ENCODE peak calls at places on chromosomes 12 and 14, in nine cellular contexts. K is NCI-H2081; M is coronary artery; E is astrocyte of the cerebellum; W is cardiac muscle cell; N is A172; F is NCI-H510A; Z is GM19239; U is effector memory CD8-positive, alpha-beta T cell. A is an unnamed sample.

GRCh38 chr12:106980944-106981343 is 6.0 kb downstream of the MTERF2 start:
- DNase-seq in N (no peak), F (no peak), Z (no peak), U (no peak), E (no peak), W (peak; percentile 40), M (no peak), K (no peak), A (no peak)

GRCh38 chr12:62581288-62582064 is 114.8 kb downstream of the MON2 start:
- DNase-seq in K (peak; percentile 37), E (peak; percentile 55), M (no peak), Z (no peak), W (peak; percentile 78), N (peak; percentile 55), F (peak; percentile 3), U (no peak), A (peak; percentile 87)

GRCh38 chr14:69666698-69667211 is 55.4 kb downstream of the SUSD6 start:
- DNase-seq in M (no peak), F (no peak), N (no peak), K (no peak), Z (no peak), U (no peak), E (peak; percentile 40), W (peak; percentile 44), A (no peak)

GRCh38 chr12:124289634-124290600 is 5.0 kb upstream of the RFLNA start:
- DNase-seq in K (no peak), Z (no peak), E (no peak), U (no peak), W (no peak), M (no peak), F (no peak), N (peak; percentile 42), A (no peak)

GRCh38 chr12:32533971-32534590 is 134.7 kb downstream of the FGD4 start:
- DNase-seq in F (no peak), U (no peak), Z (no peak), M (peak; percentile 83), W (peak; percentile 77), N (peak; percentile 41), E (peak; percentile 50), K (peak; percentile 48), A (peak; percentile 26)

GRCh38 chr12:47954058-47954457 is 9.3 kb upstream of the TMEM106C start:
- DNase-seq in N (peak; percentile 67), W (no peak), E (no peak), K (no peak), F (no peak), M (peak; percentile 66), U (no peak), Z (no peak), A (no peak)

GRCh38 chr12:18264581-18265075 is 3.3 kb downstream of the PIK3C2G start:
- DNase-seq in Z (no peak), W (no peak), U (no peak), E (no peak), F (no peak), K (no peak), N (no peak), M (no peak), A (no peak)

GRCh38 chr14:92789457-92790089 is 4.5 kb upstream of the GOLGA5 start:
- DNase-seq in W (no peak), Z (no peak), E (no peak), M (no peak), F (no peak), N (no peak), K (no peak), U (no peak), A (no peak)

GRCh38 chr14:34098045-34098984 is 147.4 kb upstream of the EGLN3 start:
- DNase-seq in Z (no peak), F (no peak), K (no peak), U (no peak), M (no peak), E (peak; percentile 31), W (peak; percentile 76), N (peak; percentile 30), A (peak; percentile 68)

GRCh38 chr12:24979971-24980730 is 31.2 kb upstream of the BCAT1 start:
- DNase-seq in K (no peak), W (no peak), F (no peak), M (no peak), U (no peak), E (no peak), N (no peak), Z (no peak), A (no peak)

GRCh38 chr12:71782007-71782406 is 27.3 kb downstream of the RAB21 start:
- DNase-seq in F (no peak), W (no peak), E (no peak), M (no peak), Z (no peak), K (no peak), N (no peak), U (no peak), A (no peak)